ENCODE peak calls at places on chromosomes 13 and 19, in eight cellular contexts. F is suprapubic skin; N is neural progenitor cell; X is OCI-LY7; O is IMR-90; J is CD4-positive, alpha-beta memory T cell; Z is PC-9; E is choroid plexus epithelial cell. K is an unnamed sample.

GRCh38 chr13:43170497-43170896 is 147.1 kb downstream of the DNAJC15 start:
- DNase-seq in F (no peak), N (peak; percentile 35), X (no peak), O (no peak), J (no peak), Z (no peak), E (no peak), K (no peak)

GRCh38 chr13:66322193-66322592 is 907.9 kb downstream of the PCDH9 start:
- DNase-seq in F (no peak), N (no peak), X (no peak), O (no peak), J (no peak), Z (no peak), E (no peak), K (no peak)

GRCh38 chr13:108408670-108409069 is 139.2 kb downstream of the TNFSF13B start:
- DNase-seq in F (no peak), N (no peak), X (no peak), O (no peak), J (no peak), Z (no peak), E (no peak), K (no peak)

GRCh38 chr13:76512676-76513277 is 373.4 kb downstream of the KCTD12 start:
- DNase-seq in F (no peak), N (no peak), X (no peak), O (peak; percentile 97), J (no peak), Z (no peak), E (peak; percentile 98), K (no peak)

GRCh38 chr13:64849174-64849573 is 2381.0 kb downstream of the PCDH9 start:
- DNase-seq in F (no peak), N (no peak), X (no peak), O (no peak), J (no peak), Z (no peak), E (no peak), K (no peak)

GRCh38 chr19:51439021-51439465 is 19.2 kb downstream of the SIGLEC8 start:
- DNase-seq in F (no peak), N (peak; percentile 26), X (peak; percentile 58), O (no peak), J (peak; percentile 37), Z (no peak), E (peak; percentile 8), K (no peak)

GRCh38 chr19:8973501-8974091 is 36.6 kb downstream of the MUC16 start:
- DNase-seq in F (no peak), N (peak; percentile 68), X (peak; percentile 13), O (no peak), J (peak; percentile 2), Z (no peak), E (peak; percentile 9), K (no peak)

GRCh38 chr19:29410974-29411615 is 114.7 kb upstream of the VSTM2B start:
- DNase-seq in F (no peak), N (no peak), X (no peak), O (no peak), J (no peak), Z (no peak), E (no peak), K (peak; percentile 62)

GRCh38 chr13:107678075-107678689 is 537.2 kb downstream of the LIG4 start:
- DNase-seq in F (no peak), N (peak; percentile 34), X (no peak), O (peak; percentile 53), J (no peak), Z (no peak), E (peak; percentile 60), K (no peak)

GRCh38 chr13:83691966-83692365 is 190.3 kb downstream of the SLITRK1 start:
- DNase-seq in F (no peak), N (no peak), X (no peak), O (no peak), J (no peak), Z (no peak), E (peak; percentile 41), K (no peak)

GRCh38 chr13:51520524-51520923 is 63.7 kb upstream of the WDFY2 start:
- DNase-seq in F (no peak), N (no peak), X (no peak), O (peak; percentile 80), J (no peak), Z (no peak), E (peak; percentile 72), K (no peak)

GRCh38 chr13:24651718-24652345 is 28.4 kb upstream of the ATP12A start:
- DNase-seq in F (no peak), N (no peak), X (no peak), O (no peak), J (no peak), Z (peak; percentile 50), E (no peak), K (no peak)

GRCh38 chr19:23439623-23440022 is 44.4 kb upstream of the ZNF91 start:
- DNase-seq in F (no peak), N (no peak), X (peak; percentile 22), O (no peak), J (no peak), Z (no peak), E (no peak), K (no peak)

GRCh38 chr13:21240586-21240985 is 64.1 kb downstream of the MRPL57 start:
- DNase-seq in F (no peak), N (no peak), X (no peak), O (peak; percentile 58), J (no peak), Z (no peak), E (peak; percentile 54), K (no peak)

GRCh38 chr19:54523403-54523802 is 20.8 kb downstream of the LAIR2 start:
- DNase-seq in F (no peak), N (no peak), X (no peak), O (peak; percentile 39), J (no peak), Z (no peak), E (peak; percentile 1), K (peak; percentile 31)

GRCh38 chr19:30425885-30426838 is 54.0 kb downstream of the ZNF536 start:
- DNase-seq in F (no peak), N (no peak), X (no peak), O (no peak), J (no peak), Z (no peak), E (no peak), K (no peak)

GRCh38 chr13:77919351-77920294 is 992 bp upstream of the EDNRB start:
- DNase-seq in F (peak; percentile 72), N (peak; percentile 69), X (no peak), O (peak; percentile 15), J (no peak), Z (no peak), E (peak; percentile 34), K (peak; percentile 66)

GRCh38 chr19:13055213-13056051 is 47.2 kb downstream of the LYL1 start:
- DNase-seq in F (peak; percentile 89), N (peak; percentile 75), X (no peak), O (peak; percentile 89), J (no peak), Z (peak; percentile 66), E (peak; percentile 89), K (peak; percentile 87)

GRCh38 chr13:32901994-32902780 is 114.0 kb upstream of the KL start:
- DNase-seq in F (no peak), N (no peak), X (no peak), O (no peak), J (no peak), Z (no peak), E (peak; percentile 42), K (no peak)
- H3K4me3 ChIP-seq in F (peak overlapping the region; percentile 17), N (no peak overlapping the region), X (no peak overlapping the region), O (no peak overlapping the region), J (no peak overlapping the region), Z (no peak overlapping the region), E (no peak overlapping the region), K (no peak overlapping the region)

GRCh38 chr13:35957996-35958395 is 173.2 kb downstream of the DCLK1 start:
- DNase-seq in F (no peak), N (no peak), X (no peak), O (no peak), J (no peak), Z (no peak), E (no peak), K (no peak)
- H3K4me3 ChIP-seq in F (no peak overlapping the region), N (no peak overlapping the region), X (no peak overlapping the region), O (no peak overlapping the region), J (no peak overlapping the region), Z (no peak overlapping the region), E (no peak overlapping the region), K (no peak overlapping the region)

GRCh38 chr19:50026550-50026906 is 723 bp downstream of the ZNF473 start:
- DNase-seq in F (no peak), N (no peak), X (no peak), O (no peak), J (no peak), Z (no peak), E (no peak), K (no peak)
- H3K4me3 ChIP-seq in F (peak overlapping the region; percentile 80), N (peak overlapping the region; percentile 93), X (peak overlapping the region; percentile 94), O (no peak overlapping the region), J (peak overlapping the region; percentile 62), Z (peak overlapping the region; percentile 64), E (peak overlapping the region; percentile 72), K (peak overlapping the region; percentile 97)

DNA sequence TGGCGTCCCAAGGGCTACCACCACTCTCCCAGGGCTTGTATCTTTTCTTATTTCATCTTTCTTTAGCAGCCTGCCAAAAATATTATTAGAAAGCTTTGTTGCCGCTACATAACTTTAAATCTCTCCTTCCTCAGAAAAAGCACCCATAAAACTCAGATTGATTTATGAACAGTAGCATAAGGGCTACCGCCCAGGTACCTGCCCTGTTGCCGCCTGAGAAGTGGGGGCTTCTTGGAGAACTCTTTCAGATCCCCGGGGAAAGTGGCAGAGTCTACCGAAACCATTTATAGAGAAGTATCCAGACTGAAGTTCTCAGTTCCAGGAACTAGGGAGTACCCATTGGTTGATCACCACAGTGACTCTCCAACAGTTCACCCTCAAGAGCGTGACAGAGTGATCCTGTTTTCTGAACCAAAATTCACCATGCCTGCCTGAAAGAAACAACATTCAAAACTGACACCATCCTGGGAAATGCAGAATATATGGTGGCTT is 697 bp upstream of the N4BP2L1 start:
- DNase-seq in F (no peak), N (no peak), X (peak; percentile 19), O (no peak), J (no peak), Z (no peak), E (no peak), K (no peak)
- H3K4me3 ChIP-seq in F (peak overlapping the region; percentile 96), N (peak overlapping the region; percentile 58), X (peak overlapping the region; percentile 96), O (no peak overlapping the region), J (peak overlapping the region; percentile 85), Z (peak overlapping the region; percentile 87), E (no peak overlapping the region), K (peak overlapping the region; percentile 63)

DNA sequence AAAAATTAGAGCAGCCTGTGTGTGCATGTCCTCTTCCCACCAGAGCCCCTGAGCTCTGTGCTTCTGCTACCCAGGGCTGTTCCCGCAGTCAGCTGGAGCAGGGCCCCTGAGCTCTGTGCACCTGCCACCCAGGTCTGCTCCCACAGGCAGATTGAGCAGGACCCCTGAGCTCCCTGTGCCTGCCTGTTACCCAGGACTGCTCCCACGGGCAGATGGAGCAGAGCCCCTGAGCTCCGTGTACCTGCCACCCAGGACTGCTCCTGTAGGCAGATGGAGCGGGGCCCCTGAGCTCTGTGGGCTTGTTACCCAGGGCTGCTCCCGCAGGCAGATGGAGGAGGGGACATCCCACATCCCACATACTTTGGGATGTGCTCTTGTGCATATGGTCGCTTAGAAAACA is 186.8 kb upstream of the SOX1 start:
- DNase-seq in F (no peak), N (no peak), X (no peak), O (no peak), J (no peak), Z (no peak), E (no peak), K (no peak)
- H3K4me3 ChIP-seq in F (no peak overlapping the region), N (no peak overlapping the region), X (no peak overlapping the region), O (no peak overlapping the region), J (no peak overlapping the region), Z (no peak overlapping the region), E (no peak overlapping the region), K (no peak overlapping the region)